ENCODE peak calls at places on chromosomes 5 and 9, in eight cellular contexts. One of them, this sample, is unnamed. For H3K27me3, the result is how much of the 10 kb centered on the place peaks cover.

GRCh38 chr5:180305481-180305880 is 13.6 kb upstream of the MAPK9 start:
- DNase-seq in gastrocnemius medialis: no peak
- DNase-seq in GM06990: no peak
- DNase-seq in lung: no peak
- DNase-seq in SK-N-SH: peak
- DNase-seq in BJ: no peak
- DNase-seq in endothelial cell of umbilical vein: no peak
- DNase-seq in AG04450: no peak
- DNase-seq in this sample: no peak

GRCh38 chr5:16572289-16573015 is 44.3 kb downstream of the RETREG1 start:
- DNase-seq in endothelial cell of umbilical vein: no peak
- DNase-seq in BJ: no peak
- DNase-seq in lung: no peak
- DNase-seq in GM06990: no peak
- DNase-seq in AG04450: no peak
- DNase-seq in SK-N-SH: no peak
- DNase-seq in gastrocnemius medialis: peak
- DNase-seq in this sample: no peak

GRCh38 chr5:65102501-65102825 is 333.7 kb downstream of the CWC27 start:
- DNase-seq in gastrocnemius medialis: no peak
- DNase-seq in BJ: no peak
- DNase-seq in AG04450: no peak
- DNase-seq in GM06990: no peak
- DNase-seq in lung: no peak
- DNase-seq in SK-N-SH: no peak
- DNase-seq in endothelial cell of umbilical vein: peak
- DNase-seq in this sample: no peak

GRCh38 chr9:132699926-132700325 is 29.7 kb downstream of the GTF3C4 start:
- DNase-seq in lung: no peak
- DNase-seq in SK-N-SH: no peak
- DNase-seq in BJ: no peak
- DNase-seq in GM06990: no peak
- DNase-seq in AG04450: peak
- DNase-seq in gastrocnemius medialis: no peak
- DNase-seq in endothelial cell of umbilical vein: peak
- DNase-seq in this sample: no peak

GRCh38 chr5:30804739-30805313 is 388.7 kb upstream of the CDH6 start:
- DNase-seq in BJ: no peak
- DNase-seq in GM06990: no peak
- DNase-seq in SK-N-SH: no peak
- DNase-seq in AG04450: peak
- DNase-seq in gastrocnemius medialis: no peak
- DNase-seq in endothelial cell of umbilical vein: no peak
- DNase-seq in lung: no peak
- DNase-seq in this sample: no peak

GRCh38 chr5:169347786-169348185 is 46.8 kb upstream of the SLIT3 start:
- DNase-seq in BJ: peak
- DNase-seq in GM06990: no peak
- DNase-seq in AG04450: no peak
- DNase-seq in gastrocnemius medialis: no peak
- DNase-seq in SK-N-SH: no peak
- DNase-seq in lung: no peak
- DNase-seq in endothelial cell of umbilical vein: peak
- DNase-seq in this sample: no peak

GRCh38 chr5:140855772-140856674 is at the start of gene PCDHA10:
- DNase-seq in SK-N-SH: no peak
- DNase-seq in GM06990: no peak
- DNase-seq in endothelial cell of umbilical vein: peak
- DNase-seq in BJ: no peak
- DNase-seq in AG04450: no peak
- DNase-seq in gastrocnemius medialis: no peak
- DNase-seq in lung: no peak
- DNase-seq in this sample: no peak

GRCh38 chr5:73170522-73170921 is 2.5 kb upstream of the TMEM174 start:
- DNase-seq in endothelial cell of umbilical vein: peak
- DNase-seq in SK-N-SH: no peak
- DNase-seq in gastrocnemius medialis: no peak
- DNase-seq in lung: no peak
- DNase-seq in BJ: no peak
- DNase-seq in GM06990: no peak
- DNase-seq in AG04450: no peak
- DNase-seq in this sample: no peak

GRCh38 chr9:14323969-14324366 is 10.0 kb upstream of the NFIB start:
- DNase-seq in BJ: no peak
- DNase-seq in endothelial cell of umbilical vein: no peak
- DNase-seq in AG04450: no peak
- DNase-seq in GM06990: no peak
- DNase-seq in gastrocnemius medialis: no peak
- DNase-seq in SK-N-SH: no peak
- DNase-seq in lung: no peak
- DNase-seq in this sample: no peak

GRCh38 chr5:73902327-73903051 is 276.5 kb downstream of the ARHGEF28 start:
- DNase-seq in SK-N-SH: peak
- DNase-seq in AG04450: no peak
- DNase-seq in lung: no peak
- DNase-seq in endothelial cell of umbilical vein: peak
- DNase-seq in BJ: no peak
- DNase-seq in gastrocnemius medialis: no peak
- DNase-seq in GM06990: peak
- DNase-seq in this sample: no peak

GRCh38 chr5:142860291-142860690 is 90.1 kb downstream of the ARHGAP26 start:
- DNase-seq in lung: no peak
- DNase-seq in gastrocnemius medialis: no peak
- DNase-seq in BJ: no peak
- DNase-seq in GM06990: no peak
- DNase-seq in SK-N-SH: no peak
- DNase-seq in AG04450: no peak
- DNase-seq in endothelial cell of umbilical vein: no peak
- DNase-seq in this sample: no peak

GRCh38 chr5:133478611-133479010 is 133.7 kb downstream of the FSTL4 start:
- DNase-seq in BJ: no peak
- DNase-seq in lung: no peak
- DNase-seq in GM06990: no peak
- DNase-seq in SK-N-SH: no peak
- DNase-seq in endothelial cell of umbilical vein: no peak
- DNase-seq in gastrocnemius medialis: no peak
- DNase-seq in AG04450: no peak
- DNase-seq in this sample: no peak

GRCh38 chr5:24712047-24712446 is 67.3 kb upstream of the CDH10 start:
- DNase-seq in AG04450: no peak
- DNase-seq in gastrocnemius medialis: no peak
- DNase-seq in BJ: no peak
- DNase-seq in GM06990: no peak
- DNase-seq in lung: no peak
- DNase-seq in endothelial cell of umbilical vein: no peak
- DNase-seq in SK-N-SH: no peak
- DNase-seq in this sample: no peak

GRCh38 chr5:141875795-141876627 is 2.2 kb downstream of the PCDH1 start:
- DNase-seq in BJ: no peak
- DNase-seq in GM06990: no peak
- DNase-seq in gastrocnemius medialis: no peak
- DNase-seq in AG04450: no peak
- DNase-seq in endothelial cell of umbilical vein: peak
- DNase-seq in lung: no peak
- DNase-seq in SK-N-SH: peak
- DNase-seq in this sample: peak

GRCh38 chr9:81497096-81497495 is 192.3 kb downstream of the TLE1 start:
- DNase-seq in SK-N-SH: no peak
- DNase-seq in GM06990: no peak
- DNase-seq in endothelial cell of umbilical vein: no peak
- DNase-seq in BJ: no peak
- DNase-seq in AG04450: no peak
- DNase-seq in lung: no peak
- DNase-seq in gastrocnemius medialis: no peak
- DNase-seq in this sample: no peak

GRCh38 chr5:124927735-124928134 is 181.3 kb upstream of the ZNF608 start:
- DNase-seq in SK-N-SH: no peak
- DNase-seq in lung: no peak
- DNase-seq in BJ: no peak
- DNase-seq in endothelial cell of umbilical vein: peak
- DNase-seq in GM06990: no peak
- DNase-seq in gastrocnemius medialis: no peak
- DNase-seq in AG04450: no peak
- DNase-seq in this sample: no peak

DNA sequence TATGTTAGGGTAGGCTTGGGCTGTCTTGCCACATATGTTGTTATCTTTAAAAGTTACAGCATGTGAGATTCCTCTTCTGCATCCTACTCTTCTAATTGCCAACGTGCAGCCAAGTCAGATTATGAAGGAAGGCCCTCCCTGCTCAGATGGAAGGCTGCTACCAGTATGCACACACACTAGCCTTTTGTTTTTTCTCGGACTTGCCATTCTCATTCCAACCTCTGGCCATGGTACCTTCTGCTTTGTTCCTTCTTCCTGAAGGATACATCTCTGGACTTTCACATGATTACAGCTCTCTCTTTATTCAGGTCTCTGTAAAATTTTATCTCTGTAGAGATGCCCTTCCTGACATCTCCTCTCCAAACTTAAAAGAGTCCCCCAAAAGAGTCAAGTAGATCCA is 12.8 kb upstream of the OTP start:
- DNase-seq in SK-N-SH: no peak
- DNase-seq in gastrocnemius medialis: no peak
- DNase-seq in AG04450: no peak
- DNase-seq in GM06990: no peak
- DNase-seq in BJ: no peak
- DNase-seq in endothelial cell of umbilical vein: no peak
- DNase-seq in lung: no peak
- DNase-seq in this sample: no peak
- H3K27me3 ChIP-seq in SK-N-SH: under half
- H3K27me3 ChIP-seq in gastrocnemius medialis: under half
- H3K27me3 ChIP-seq in AG04450: half or more
- H3K27me3 ChIP-seq in GM06990: under half
- H3K27me3 ChIP-seq in BJ: under half
- H3K27me3 ChIP-seq in endothelial cell of umbilical vein: under half
- H3K27me3 ChIP-seq in lung: under half
- H3K27me3 ChIP-seq in this sample: under half

GRCh38 chr9:34810187-34810524 is 100.2 kb upstream of the CCL21 start:
- DNase-seq in BJ: no peak
- DNase-seq in AG04450: no peak
- DNase-seq in gastrocnemius medialis: no peak
- DNase-seq in lung: no peak
- DNase-seq in SK-N-SH: no peak
- DNase-seq in endothelial cell of umbilical vein: no peak
- DNase-seq in GM06990: no peak
- DNase-seq in this sample: no peak

GRCh38 chr9:34809504-34810186 is 99.7 kb upstream of the CCL21 start:
- DNase-seq in GM06990: no peak
- DNase-seq in endothelial cell of umbilical vein: peak
- DNase-seq in BJ: no peak
- DNase-seq in gastrocnemius medialis: no peak
- DNase-seq in SK-N-SH: peak
- DNase-seq in AG04450: no peak
- DNase-seq in lung: no peak
- DNase-seq in this sample: no peak
- TF ChIP-seq CTCF in GM06990: no peak
- TF ChIP-seq CTCF in endothelial cell of umbilical vein: peak
- TF ChIP-seq CTCF in BJ: peak
- TF ChIP-seq CTCF in gastrocnemius medialis: no peak
- TF ChIP-seq CTCF in SK-N-SH: peak
- TF ChIP-seq CTCF in AG04450: peak
- TF ChIP-seq CTCF in lung: no peak
- TF ChIP-seq CTCF in this sample: no peak

GRCh38 chr9:21996858-21997257 is 2.3 kb downstream of the CDKN2B-AS1 start:
- DNase-seq in AG04450: no peak
- DNase-seq in BJ: no peak
- DNase-seq in SK-N-SH: no peak
- DNase-seq in gastrocnemius medialis: no peak
- DNase-seq in lung: no peak
- DNase-seq in endothelial cell of umbilical vein: no peak
- DNase-seq in GM06990: no peak
- DNase-seq in this sample: no peak

GRCh38 chr9:21994996-21995651 is 533 bp downstream of the CDKN2B-AS1 start:
- DNase-seq in AG04450: no peak
- DNase-seq in gastrocnemius medialis: peak
- DNase-seq in BJ: no peak
- DNase-seq in SK-N-SH: peak
- DNase-seq in lung: peak
- DNase-seq in GM06990: peak
- DNase-seq in endothelial cell of umbilical vein: peak
- DNase-seq in this sample: peak

GRCh38 chr9:21995652-21996275 is 1.2 kb downstream of the CDKN2B-AS1 start:
- DNase-seq in BJ: no peak
- DNase-seq in AG04450: no peak
- DNase-seq in endothelial cell of umbilical vein: peak
- DNase-seq in lung: peak
- DNase-seq in gastrocnemius medialis: no peak
- DNase-seq in GM06990: peak
- DNase-seq in SK-N-SH: peak
- DNase-seq in this sample: no peak

GRCh38 chr9:21997480-21997879 is 2.9 kb downstream of the CDKN2B-AS1 start:
- DNase-seq in gastrocnemius medialis: no peak
- DNase-seq in BJ: no peak
- DNase-seq in endothelial cell of umbilical vein: no peak
- DNase-seq in SK-N-SH: no peak
- DNase-seq in lung: no peak
- DNase-seq in AG04450: no peak
- DNase-seq in GM06990: no peak
- DNase-seq in this sample: no peak

DNA sequence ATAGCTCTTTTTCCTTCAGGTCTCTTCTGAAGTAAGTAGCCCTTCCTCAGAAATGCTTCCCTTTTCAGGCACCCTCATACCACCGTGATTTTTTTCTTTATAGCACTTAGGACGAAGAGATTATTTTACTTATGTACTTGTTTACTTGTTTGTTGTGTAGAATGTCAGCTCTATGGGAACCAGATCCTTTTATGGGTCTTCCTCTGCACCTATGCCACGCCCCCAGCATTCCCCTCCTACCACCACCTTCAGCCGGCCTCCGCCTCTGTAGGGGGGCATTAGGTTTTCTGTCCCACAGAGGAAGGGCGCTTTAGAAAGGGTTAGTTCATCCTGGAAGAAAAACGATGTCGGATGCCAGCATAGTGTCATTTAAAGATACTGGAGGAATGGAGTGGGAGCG is 1.8 kb downstream of the CDKN2B-AS1 start:
- DNase-seq in BJ: no peak
- DNase-seq in GM06990: no peak
- DNase-seq in lung: no peak
- DNase-seq in AG04450: no peak
- DNase-seq in gastrocnemius medialis: no peak
- DNase-seq in endothelial cell of umbilical vein: no peak
- DNase-seq in SK-N-SH: no peak
- DNase-seq in this sample: no peak
- H3K27me3 ChIP-seq in BJ: under half
- H3K27me3 ChIP-seq in GM06990: under half
- H3K27me3 ChIP-seq in lung: under half
- H3K27me3 ChIP-seq in AG04450: under half
- H3K27me3 ChIP-seq in gastrocnemius medialis: under half
- H3K27me3 ChIP-seq in endothelial cell of umbilical vein: under half
- H3K27me3 ChIP-seq in SK-N-SH: under half
- H3K27me3 ChIP-seq in this sample: under half

DNA sequence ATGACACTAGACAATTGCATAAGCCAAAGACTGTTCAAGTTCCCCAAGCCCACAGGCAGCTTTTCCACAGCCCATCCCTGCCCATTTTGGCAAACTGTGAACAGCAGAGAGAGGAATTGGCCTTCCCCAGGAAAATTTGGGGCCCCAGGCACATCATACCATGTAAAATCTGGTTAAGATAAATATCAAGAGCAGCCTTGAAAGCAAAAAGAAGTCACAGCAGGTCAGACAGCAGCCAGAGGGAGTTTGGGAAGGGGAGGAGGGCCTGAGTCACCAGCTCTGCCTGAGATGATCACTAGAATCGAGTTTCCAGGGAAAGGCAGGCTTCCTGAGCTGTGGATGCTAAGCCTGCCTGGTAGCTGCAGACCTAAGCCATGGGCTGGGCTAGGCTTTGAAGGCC is 179.2 kb downstream of the RFK start:
- DNase-seq in BJ: peak
- DNase-seq in lung: no peak
- DNase-seq in endothelial cell of umbilical vein: peak
- DNase-seq in SK-N-SH: no peak
- DNase-seq in GM06990: no peak
- DNase-seq in AG04450: peak
- DNase-seq in gastrocnemius medialis: no peak
- DNase-seq in this sample: no peak
- TF ChIP-seq CTCF in BJ: no peak
- TF ChIP-seq CTCF in lung: no peak
- TF ChIP-seq CTCF in endothelial cell of umbilical vein: no peak
- TF ChIP-seq CTCF in SK-N-SH: no peak
- TF ChIP-seq CTCF in GM06990: no peak
- TF ChIP-seq CTCF in AG04450: peak
- TF ChIP-seq CTCF in gastrocnemius medialis: no peak
- TF ChIP-seq CTCF in this sample: no peak